ENCODE peak calls at places on chromosomes 6 and 20, in nine cellular contexts. H is astrocyte; G is aorta; F is DND-41; X is thoracic aorta; Y is cardiac muscle cell; A is CD4-positive, alpha-beta memory T cell; S is CD8-positive, alpha-beta memory T cell; P is effector memory CD4-positive, alpha-beta T cell. T is an unnamed sample.

GRCh38 chr6:143018955-143019354 is 41.7 kb upstream of the AIG1 start:
- DNase-seq in H (peak), G (no peak), F (no peak), X (no peak), Y (peak), A (no peak), S (no peak), P (no peak), T (no peak)

GRCh38 chr20:46851746-46852145 is 42.9 kb upstream of the EYA2 start:
- DNase-seq in H (no peak), G (no peak), F (no peak), X (no peak), Y (no peak), A (no peak), S (no peak), P (no peak), T (no peak)

GRCh38 chr6:45661667-45662066 is 283.9 kb upstream of the SUPT3H start:
- DNase-seq in H (peak), G (no peak), F (no peak), X (no peak), Y (peak), A (no peak), S (no peak), P (no peak), T (no peak)

GRCh38 chr20:46582648-46583047 is 32.2 kb upstream of the OCSTAMP start:
- DNase-seq in H (no peak), G (no peak), F (no peak), X (no peak), Y (no peak), A (no peak), S (no peak), P (no peak), T (no peak)

GRCh38 chr20:51930775-51931174 is 128.5 kb upstream of the SALL4 start:
- DNase-seq in H (peak), G (peak), F (no peak), X (no peak), Y (peak), A (no peak), S (no peak), P (no peak), T (no peak)

GRCh38 chr6:3382399-3383279 is 74.2 kb downstream of the SLC22A23 start:
- DNase-seq in H (peak), G (no peak), F (no peak), X (no peak), Y (no peak), A (no peak), S (no peak), P (no peak), T (no peak)

GRCh38 chr6:33732385-33732784 is 14.3 kb downstream of the IP6K3 start:
- DNase-seq in H (no peak), G (no peak), F (no peak), X (no peak), Y (no peak), A (no peak), S (no peak), P (no peak), T (no peak)

GRCh38 chr20:26169506-26169905 is 472.9 kb upstream of the ZNF337 start:
- DNase-seq in H (peak), G (no peak), F (no peak), X (no peak), Y (peak), A (no peak), S (no peak), P (no peak), T (no peak)

GRCh38 chr6:143504369-143504768 is 7.2 kb downstream of the FUCA2 start:
- DNase-seq in H (no peak), G (no peak), F (no peak), X (no peak), Y (no peak), A (no peak), S (no peak), P (no peak), T (no peak)

GRCh38 chr6:90284236-90284744 is 12.4 kb downstream of the BACH2 start:
- DNase-seq in H (peak), G (no peak), F (no peak), X (no peak), Y (peak), A (no peak), S (peak), P (peak), T (no peak)

GRCh38 chr6:31358302-31358701 is 1.3 kb upstream of the HLA-B start:
- DNase-seq in H (no peak), G (no peak), F (no peak), X (no peak), Y (no peak), A (no peak), S (no peak), P (no peak), T (no peak)

GRCh38 chr6:31356216-31356945 is 598 bp downstream of the HLA-B start:
- DNase-seq in H (no peak), G (no peak), F (no peak), X (no peak), Y (peak), A (peak), S (no peak), P (peak), T (no peak)

GRCh38 chr6:31355540-31355988 is 1.4 kb downstream of the HLA-B start:
- DNase-seq in H (no peak), G (no peak), F (no peak), X (no peak), Y (no peak), A (no peak), S (no peak), P (peak), T (no peak)

GRCh38 chr6:31354788-31355539 is 2.0 kb downstream of the HLA-B start:
- DNase-seq in H (no peak), G (no peak), F (no peak), X (no peak), Y (no peak), A (peak), S (no peak), P (peak), T (no peak)

GRCh38 chr6:31356946-31357466 is at the start of gene HLA-B:
- DNase-seq in H (peak), G (peak), F (peak), X (no peak), Y (peak), A (peak), S (peak), P (peak), T (peak)
- H3K4me3 ChIP-seq in H (peak), G (peak), F (peak), X (peak), Y (peak), A (peak), S (peak), P (peak), T (peak)

DNA sequence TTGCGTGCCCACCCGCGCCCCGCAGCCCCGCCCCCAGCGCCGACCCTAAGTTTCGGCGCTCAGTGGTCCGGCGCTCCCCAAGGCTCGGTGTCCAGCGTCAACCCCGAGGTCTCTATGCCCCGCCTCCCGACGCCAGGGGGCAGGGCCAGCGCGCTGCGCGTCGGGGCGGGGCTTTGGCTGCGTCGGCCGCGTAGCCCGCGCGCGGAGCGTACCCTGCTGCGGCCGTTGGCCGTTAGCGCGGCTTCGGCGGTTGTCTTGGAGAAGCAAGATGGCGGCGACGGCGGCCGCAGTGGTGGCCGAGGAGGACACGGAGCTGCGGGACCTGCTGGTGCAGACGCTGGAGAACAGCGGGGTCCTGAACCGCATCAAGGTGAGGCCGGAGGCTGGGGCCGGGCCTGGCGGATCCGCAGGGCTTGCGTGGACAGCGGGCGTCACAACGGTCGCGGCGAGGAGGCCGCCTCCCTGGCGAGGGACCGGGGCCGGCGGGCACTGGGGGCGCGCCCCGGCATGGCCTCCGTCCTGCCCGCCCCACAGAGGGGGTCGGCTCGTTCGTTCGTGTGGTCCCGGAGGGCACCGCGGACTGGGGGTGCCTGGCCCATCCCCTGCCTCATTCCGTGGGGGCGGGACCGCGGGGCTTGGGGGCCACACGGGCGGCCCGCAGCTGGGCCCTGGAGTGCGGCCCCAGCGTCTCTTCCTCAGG is at the start of gene CEP43:
- DNase-seq in H (peak), G (peak), F (peak), X (peak), Y (peak), A (peak), S (peak), P (peak), T (peak)
- H3K4me3 ChIP-seq in H (peak), G (peak), F (peak), X (peak), Y (peak), A (peak), S (peak), P (peak), T (peak)

GRCh38 chr6:106113256-106113954 is 27.3 kb downstream of the PRDM1 start:
- DNase-seq in H (no peak), G (no peak), F (no peak), X (no peak), Y (no peak), A (no peak), S (no peak), P (no peak), T (peak)
- H3K4me3 ChIP-seq in H (no peak), G (no peak), F (no peak), X (no peak), Y (no peak), A (no peak), S (peak), P (no peak), T (no peak)

GRCh38 chr6:148893073-148893472 is 146.2 kb downstream of the UST start:
- DNase-seq in H (no peak), G (no peak), F (no peak), X (no peak), Y (no peak), A (no peak), S (no peak), P (no peak), T (no peak)
- H3K4me3 ChIP-seq in H (no peak), G (no peak), F (no peak), X (no peak), Y (no peak), A (no peak), S (no peak), P (no peak), T (no peak)

DNA sequence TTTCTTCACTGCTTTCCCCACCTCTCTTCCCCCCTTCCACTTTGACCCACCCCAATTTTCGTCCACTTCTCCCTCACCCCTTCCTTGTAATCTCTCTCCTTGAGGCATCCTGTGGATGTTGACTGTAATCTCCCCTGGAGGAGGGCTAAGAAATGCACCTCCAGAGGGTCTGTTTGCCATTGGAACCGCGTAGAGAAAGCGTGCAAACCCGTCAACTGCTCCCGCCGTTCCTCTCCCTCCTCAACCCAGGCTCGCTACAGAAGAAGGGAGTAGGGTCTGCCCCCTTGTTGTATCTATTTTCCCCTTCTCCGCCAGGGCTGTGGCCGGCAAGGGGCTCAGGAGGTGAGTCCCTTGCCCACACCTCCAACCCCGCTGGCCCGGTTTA is 502 bp upstream of the HTR1E start:
- DNase-seq in H (no peak), G (no peak), F (no peak), X (no peak), Y (no peak), A (no peak), S (no peak), P (no peak), T (no peak)
- H3K4me3 ChIP-seq in H (no peak), G (no peak), F (no peak), X (peak), Y (peak), A (no peak), S (no peak), P (no peak), T (no peak)

GRCh38 chr20:56360133-56360898 is 1.5 kb downstream of the FAM210B start:
- DNase-seq in H (no peak), G (no peak), F (no peak), X (no peak), Y (no peak), A (no peak), S (no peak), P (no peak), T (no peak)
- H3K4me3 ChIP-seq in H (peak), G (peak), F (no peak), X (peak), Y (peak), A (no peak), S (peak), P (no peak), T (no peak)

DNA sequence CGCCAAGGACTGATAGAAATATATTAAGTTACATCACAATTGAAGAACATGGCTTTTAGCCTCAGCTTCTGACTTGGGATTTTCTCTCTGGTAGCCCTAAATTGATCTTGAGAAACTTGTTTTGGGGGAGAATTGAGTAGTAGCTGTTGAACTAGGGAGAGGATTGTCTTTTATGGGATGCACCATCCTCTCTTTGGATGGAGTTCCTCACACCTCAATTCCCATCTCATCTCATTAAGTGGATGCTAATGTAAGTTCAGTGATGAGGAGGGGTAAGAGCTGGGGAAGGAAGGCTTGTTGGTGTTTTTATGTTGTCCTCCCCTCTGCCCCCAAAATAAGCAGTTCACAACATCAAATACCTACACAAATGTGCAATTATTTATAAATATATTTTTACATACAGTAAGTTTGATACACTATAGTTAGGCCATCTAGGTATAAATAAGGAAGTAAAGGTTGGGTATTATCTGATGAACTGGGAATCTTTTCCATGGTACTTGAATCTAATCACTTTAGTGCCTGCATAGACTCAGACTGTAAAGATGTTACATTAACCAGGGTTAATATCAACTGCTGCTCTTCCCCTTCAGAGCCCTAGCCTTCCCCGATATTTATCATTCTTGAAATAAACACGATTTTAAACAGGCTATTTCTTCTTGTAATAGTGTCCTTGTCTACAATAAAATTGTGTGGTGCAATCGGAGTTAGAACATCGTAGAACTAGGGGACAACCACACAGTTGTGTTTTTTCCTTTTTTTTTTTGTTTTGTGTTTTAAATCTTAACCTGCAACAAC is 4.2 kb downstream of the GJA1 start:
- DNase-seq in H (no peak), G (no peak), F (no peak), X (no peak), Y (no peak), A (no peak), S (no peak), P (no peak), T (no peak)
- H3K4me3 ChIP-seq in H (peak), G (peak), F (no peak), X (peak), Y (no peak), A (no peak), S (no peak), P (no peak), T (no peak)

T was measured in Jurkat, Clone E6-1.